ENCODE peak calls at places on chromosomes 7 and 10, in five cellular contexts. One of them, this sample, is unnamed.

GRCh38 chr10:17206210-17206709 is 4.8 kb upstream of the TRDMT1 start:
- DNase-seq in GDM1: peak
- DNase-seq in stimulated activated CD4-positive, alpha-beta T cell treated with anti-CD3 and anti-CD28 coated beads, TNF-alpha, amount 100 ng/mL, for 4 hours: no peak
- DNase-seq in NCI-H510A treated with DMSO at 0.1 percent for 48 hours: no peak
- DNase-seq in activated T-cell treated with anti-CD3 and anti-CD28 coated beads for 48 hours: no peak
- DNase-seq in this sample: no peak

GRCh38 chr7:91836065-91836368 is 44.5 kb downstream of the MTERF1 start:
- DNase-seq in GDM1: no peak
- DNase-seq in stimulated activated CD4-positive, alpha-beta T cell treated with anti-CD3 and anti-CD28 coated beads, TNF-alpha, amount 100 ng/mL, for 4 hours: no peak
- DNase-seq in activated T-cell treated with anti-CD3 and anti-CD28 coated beads for 48 hours: no peak
- DNase-seq in NCI-H510A treated with DMSO at 0.1 percent for 48 hours: no peak
- DNase-seq in this sample: no peak

GRCh38 chr7:121714559-121715303 is 158.2 kb upstream of the PTPRZ1 start:
- DNase-seq in stimulated activated CD4-positive, alpha-beta T cell treated with anti-CD3 and anti-CD28 coated beads, TNF-alpha, amount 100 ng/mL, for 4 hours: no peak
- DNase-seq in NCI-H510A treated with DMSO at 0.1 percent for 48 hours: no peak
- DNase-seq in activated T-cell treated with anti-CD3 and anti-CD28 coated beads for 48 hours: no peak
- DNase-seq in GDM1: no peak
- DNase-seq in this sample: no peak

GRCh38 chr10:118853916-118854315 is 99.1 kb upstream of the CACUL1 start:
- DNase-seq in activated T-cell treated with anti-CD3 and anti-CD28 coated beads for 48 hours: no peak
- DNase-seq in stimulated activated CD4-positive, alpha-beta T cell treated with anti-CD3 and anti-CD28 coated beads, TNF-alpha, amount 100 ng/mL, for 4 hours: no peak
- DNase-seq in GDM1: no peak
- DNase-seq in NCI-H510A treated with DMSO at 0.1 percent for 48 hours: no peak
- DNase-seq in this sample: no peak

GRCh38 chr10:34430685-34431084 is 384.4 kb downstream of the PARD3 start:
- DNase-seq in activated T-cell treated with anti-CD3 and anti-CD28 coated beads for 48 hours: no peak
- DNase-seq in stimulated activated CD4-positive, alpha-beta T cell treated with anti-CD3 and anti-CD28 coated beads, TNF-alpha, amount 100 ng/mL, for 4 hours: no peak
- DNase-seq in NCI-H510A treated with DMSO at 0.1 percent for 48 hours: no peak
- DNase-seq in GDM1: no peak
- DNase-seq in this sample: no peak

GRCh38 chr7:76351372-76351771 is 7.4 kb downstream of the YWHAG start:
- DNase-seq in NCI-H510A treated with DMSO at 0.1 percent for 48 hours: no peak
- DNase-seq in stimulated activated CD4-positive, alpha-beta T cell treated with anti-CD3 and anti-CD28 coated beads, TNF-alpha, amount 100 ng/mL, for 4 hours: no peak
- DNase-seq in GDM1: no peak
- DNase-seq in activated T-cell treated with anti-CD3 and anti-CD28 coated beads for 48 hours: no peak
- DNase-seq in this sample: no peak

GRCh38 chr10:124738441-124738840 is 5.7 kb downstream of the FAM53B start:
- DNase-seq in activated T-cell treated with anti-CD3 and anti-CD28 coated beads for 48 hours: no peak
- DNase-seq in GDM1: no peak
- DNase-seq in stimulated activated CD4-positive, alpha-beta T cell treated with anti-CD3 and anti-CD28 coated beads, TNF-alpha, amount 100 ng/mL, for 4 hours: no peak
- DNase-seq in NCI-H510A treated with DMSO at 0.1 percent for 48 hours: no peak
- DNase-seq in this sample: no peak

GRCh38 chr10:129491123-129491734 is 24.2 kb downstream of the MGMT start:
- DNase-seq in GDM1: no peak
- DNase-seq in NCI-H510A treated with DMSO at 0.1 percent for 48 hours: no peak
- DNase-seq in activated T-cell treated with anti-CD3 and anti-CD28 coated beads for 48 hours: no peak
- DNase-seq in stimulated activated CD4-positive, alpha-beta T cell treated with anti-CD3 and anti-CD28 coated beads, TNF-alpha, amount 100 ng/mL, for 4 hours: no peak
- DNase-seq in this sample: no peak

GRCh38 chr10:104339469-104340098 is 1.3 kb upstream of the ITPRIP start:
- DNase-seq in GDM1: no peak
- DNase-seq in NCI-H510A treated with DMSO at 0.1 percent for 48 hours: no peak
- DNase-seq in stimulated activated CD4-positive, alpha-beta T cell treated with anti-CD3 and anti-CD28 coated beads, TNF-alpha, amount 100 ng/mL, for 4 hours: no peak
- DNase-seq in activated T-cell treated with anti-CD3 and anti-CD28 coated beads for 48 hours: no peak
- DNase-seq in this sample: no peak

GRCh38 chr7:111954474-111955311 is 251.5 kb downstream of the DOCK4 start:
- DNase-seq in NCI-H510A treated with DMSO at 0.1 percent for 48 hours: no peak
- DNase-seq in GDM1: no peak
- DNase-seq in stimulated activated CD4-positive, alpha-beta T cell treated with anti-CD3 and anti-CD28 coated beads, TNF-alpha, amount 100 ng/mL, for 4 hours: no peak
- DNase-seq in activated T-cell treated with anti-CD3 and anti-CD28 coated beads for 48 hours: no peak
- DNase-seq in this sample: no peak

GRCh38 chr7:91653257-91653656 is 227.2 kb downstream of the MTERF1 start:
- DNase-seq in GDM1: no peak
- DNase-seq in stimulated activated CD4-positive, alpha-beta T cell treated with anti-CD3 and anti-CD28 coated beads, TNF-alpha, amount 100 ng/mL, for 4 hours: no peak
- DNase-seq in activated T-cell treated with anti-CD3 and anti-CD28 coated beads for 48 hours: no peak
- DNase-seq in NCI-H510A treated with DMSO at 0.1 percent for 48 hours: no peak
- DNase-seq in this sample: no peak

GRCh38 chr10:85491652-85492051 is 874.9 kb downstream of the GRID1 start:
- DNase-seq in activated T-cell treated with anti-CD3 and anti-CD28 coated beads for 48 hours: no peak
- DNase-seq in stimulated activated CD4-positive, alpha-beta T cell treated with anti-CD3 and anti-CD28 coated beads, TNF-alpha, amount 100 ng/mL, for 4 hours: no peak
- DNase-seq in NCI-H510A treated with DMSO at 0.1 percent for 48 hours: no peak
- DNase-seq in GDM1: no peak
- DNase-seq in this sample: no peak

GRCh38 chr7:149882264-149883048 is 8.7 kb downstream of the ATP6V0E2 start:
- DNase-seq in stimulated activated CD4-positive, alpha-beta T cell treated with anti-CD3 and anti-CD28 coated beads, TNF-alpha, amount 100 ng/mL, for 4 hours: no peak
- DNase-seq in activated T-cell treated with anti-CD3 and anti-CD28 coated beads for 48 hours: no peak
- DNase-seq in NCI-H510A treated with DMSO at 0.1 percent for 48 hours: no peak
- DNase-seq in GDM1: no peak
- DNase-seq in this sample: peak

GRCh38 chr7:81244213-81244612 is 325.4 kb upstream of the SEMA3C start:
- DNase-seq in GDM1: no peak
- DNase-seq in stimulated activated CD4-positive, alpha-beta T cell treated with anti-CD3 and anti-CD28 coated beads, TNF-alpha, amount 100 ng/mL, for 4 hours: no peak
- DNase-seq in NCI-H510A treated with DMSO at 0.1 percent for 48 hours: no peak
- DNase-seq in activated T-cell treated with anti-CD3 and anti-CD28 coated beads for 48 hours: no peak
- DNase-seq in this sample: no peak

GRCh38 chr10:121577568-121577967 is 20.7 kb downstream of the FGFR2 start:
- DNase-seq in stimulated activated CD4-positive, alpha-beta T cell treated with anti-CD3 and anti-CD28 coated beads, TNF-alpha, amount 100 ng/mL, for 4 hours: no peak
- DNase-seq in activated T-cell treated with anti-CD3 and anti-CD28 coated beads for 48 hours: no peak
- DNase-seq in GDM1: no peak
- DNase-seq in NCI-H510A treated with DMSO at 0.1 percent for 48 hours: no peak
- DNase-seq in this sample: no peak

GRCh38 chr7:155761162-155761561 is 51.1 kb downstream of the SHH start:
- DNase-seq in NCI-H510A treated with DMSO at 0.1 percent for 48 hours: no peak
- DNase-seq in stimulated activated CD4-positive, alpha-beta T cell treated with anti-CD3 and anti-CD28 coated beads, TNF-alpha, amount 100 ng/mL, for 4 hours: no peak
- DNase-seq in activated T-cell treated with anti-CD3 and anti-CD28 coated beads for 48 hours: no peak
- DNase-seq in GDM1: no peak
- DNase-seq in this sample: no peak

GRCh38 chr10:18472977-18473376 is 178.4 kb downstream of the NSUN6 start:
- DNase-seq in NCI-H510A treated with DMSO at 0.1 percent for 48 hours: peak
- DNase-seq in stimulated activated CD4-positive, alpha-beta T cell treated with anti-CD3 and anti-CD28 coated beads, TNF-alpha, amount 100 ng/mL, for 4 hours: no peak
- DNase-seq in GDM1: no peak
- DNase-seq in activated T-cell treated with anti-CD3 and anti-CD28 coated beads for 48 hours: no peak
- DNase-seq in this sample: no peak

GRCh38 chr7:4245866-4246470 is 436.1 kb upstream of the FOXK1 start:
- DNase-seq in stimulated activated CD4-positive, alpha-beta T cell treated with anti-CD3 and anti-CD28 coated beads, TNF-alpha, amount 100 ng/mL, for 4 hours: no peak
- DNase-seq in GDM1: no peak
- DNase-seq in NCI-H510A treated with DMSO at 0.1 percent for 48 hours: no peak
- DNase-seq in activated T-cell treated with anti-CD3 and anti-CD28 coated beads for 48 hours: no peak
- DNase-seq in this sample: no peak

GRCh38 chr7:105014725-105015630 is 973 bp downstream of the KMT2E start:
- DNase-seq in NCI-H510A treated with DMSO at 0.1 percent for 48 hours: no peak
- DNase-seq in stimulated activated CD4-positive, alpha-beta T cell treated with anti-CD3 and anti-CD28 coated beads, TNF-alpha, amount 100 ng/mL, for 4 hours: peak
- DNase-seq in GDM1: no peak
- DNase-seq in activated T-cell treated with anti-CD3 and anti-CD28 coated beads for 48 hours: peak
- DNase-seq in this sample: no peak

GRCh38 chr10:108230478-108231170 is 1066.1 kb upstream of the SORCS1 start:
- DNase-seq in GDM1: no peak
- DNase-seq in activated T-cell treated with anti-CD3 and anti-CD28 coated beads for 48 hours: no peak
- DNase-seq in stimulated activated CD4-positive, alpha-beta T cell treated with anti-CD3 and anti-CD28 coated beads, TNF-alpha, amount 100 ng/mL, for 4 hours: no peak
- DNase-seq in NCI-H510A treated with DMSO at 0.1 percent for 48 hours: no peak
- DNase-seq in this sample: no peak

GRCh38 chr7:77917500-77918262 is 119.1 kb downstream of the PHTF2 start:
- DNase-seq in stimulated activated CD4-positive, alpha-beta T cell treated with anti-CD3 and anti-CD28 coated beads, TNF-alpha, amount 100 ng/mL, for 4 hours: no peak
- DNase-seq in NCI-H510A treated with DMSO at 0.1 percent for 48 hours: no peak
- DNase-seq in activated T-cell treated with anti-CD3 and anti-CD28 coated beads for 48 hours: no peak
- DNase-seq in GDM1: no peak
- DNase-seq in this sample: no peak

GRCh38 chr10:72542396-72542815 is 83.5 kb downstream of the MICU1 start:
- DNase-seq in activated T-cell treated with anti-CD3 and anti-CD28 coated beads for 48 hours: no peak
- DNase-seq in stimulated activated CD4-positive, alpha-beta T cell treated with anti-CD3 and anti-CD28 coated beads, TNF-alpha, amount 100 ng/mL, for 4 hours: no peak
- DNase-seq in NCI-H510A treated with DMSO at 0.1 percent for 48 hours: no peak
- DNase-seq in GDM1: no peak
- DNase-seq in this sample: no peak

GRCh38 chr7:16982640-16983103 is 100.9 kb upstream of the AGR3 start:
- DNase-seq in stimulated activated CD4-positive, alpha-beta T cell treated with anti-CD3 and anti-CD28 coated beads, TNF-alpha, amount 100 ng/mL, for 4 hours: no peak
- DNase-seq in activated T-cell treated with anti-CD3 and anti-CD28 coated beads for 48 hours: no peak
- DNase-seq in NCI-H510A treated with DMSO at 0.1 percent for 48 hours: peak
- DNase-seq in GDM1: peak
- DNase-seq in this sample: no peak

GRCh38 chr7:69782917-69783684 is 184.8 kb downstream of the AUTS2 start:
- DNase-seq in stimulated activated CD4-positive, alpha-beta T cell treated with anti-CD3 and anti-CD28 coated beads, TNF-alpha, amount 100 ng/mL, for 4 hours: no peak
- DNase-seq in activated T-cell treated with anti-CD3 and anti-CD28 coated beads for 48 hours: no peak
- DNase-seq in GDM1: no peak
- DNase-seq in NCI-H510A treated with DMSO at 0.1 percent for 48 hours: no peak
- DNase-seq in this sample: no peak

GRCh38 chr7:151761957-151762356 is 115.0 kb downstream of the PRKAG2 start:
- DNase-seq in GDM1: no peak
- DNase-seq in activated T-cell treated with anti-CD3 and anti-CD28 coated beads for 48 hours: no peak
- DNase-seq in NCI-H510A treated with DMSO at 0.1 percent for 48 hours: no peak
- DNase-seq in stimulated activated CD4-positive, alpha-beta T cell treated with anti-CD3 and anti-CD28 coated beads, TNF-alpha, amount 100 ng/mL, for 4 hours: no peak
- DNase-seq in this sample: no peak

GRCh38 chr7:111330235-111330523 is 232.1 kb downstream of the IMMP2L start:
- DNase-seq in GDM1: no peak
- DNase-seq in activated T-cell treated with anti-CD3 and anti-CD28 coated beads for 48 hours: no peak
- DNase-seq in NCI-H510A treated with DMSO at 0.1 percent for 48 hours: no peak
- DNase-seq in stimulated activated CD4-positive, alpha-beta T cell treated with anti-CD3 and anti-CD28 coated beads, TNF-alpha, amount 100 ng/mL, for 4 hours: no peak
- DNase-seq in this sample: no peak